ENCODE peak calls at places on chromosomes 12 and 14, in nine cellular contexts. One of them, this sample, is unnamed.

GRCh38 chr12:48197549-48197966 is 5.5 kb downstream of the OR10AD1 start:
- DNase-seq in GM23338: peak
- DNase-seq in SK-N-SH: peak
- DNase-seq in PC-3: peak
- DNase-seq in OCI-LY7: peak
- DNase-seq in GM23248: peak
- DNase-seq in neural progenitor cell: peak
- DNase-seq in HCT116: peak
- DNase-seq in hepatocyte: peak
- DNase-seq in this sample: peak

GRCh38 chr14:27006520-27006919 is 408.7 kb upstream of the NOVA1 start:
- DNase-seq in GM23338: no peak
- DNase-seq in SK-N-SH: no peak
- DNase-seq in PC-3: no peak
- DNase-seq in OCI-LY7: no peak
- DNase-seq in GM23248: no peak
- DNase-seq in neural progenitor cell: no peak
- DNase-seq in HCT116: no peak
- DNase-seq in hepatocyte: no peak
- DNase-seq in this sample: no peak

GRCh38 chr12:69274861-69275260 is 35.5 kb downstream of the CPSF6 start:
- DNase-seq in GM23338: no peak
- DNase-seq in SK-N-SH: no peak
- DNase-seq in PC-3: peak
- DNase-seq in OCI-LY7: no peak
- DNase-seq in GM23248: peak
- DNase-seq in neural progenitor cell: no peak
- DNase-seq in HCT116: no peak
- DNase-seq in hepatocyte: no peak
- DNase-seq in this sample: no peak

GRCh38 chr12:47216150-47216677 is 136.5 kb upstream of the AMIGO2 start:
- DNase-seq in GM23338: no peak
- DNase-seq in SK-N-SH: no peak
- DNase-seq in PC-3: no peak
- DNase-seq in OCI-LY7: peak
- DNase-seq in GM23248: no peak
- DNase-seq in neural progenitor cell: no peak
- DNase-seq in HCT116: no peak
- DNase-seq in hepatocyte: no peak
- DNase-seq in this sample: peak

GRCh38 chr14:76152333-76152681 is 585 bp downstream of the GPATCH2L start:
- DNase-seq in GM23338: peak
- DNase-seq in SK-N-SH: peak
- DNase-seq in PC-3: peak
- DNase-seq in OCI-LY7: peak
- DNase-seq in GM23248: peak
- DNase-seq in neural progenitor cell: peak
- DNase-seq in HCT116: peak
- DNase-seq in hepatocyte: peak
- DNase-seq in this sample: peak

GRCh38 chr12:67434653-67435375 is 165.7 kb downstream of the CAND1 start:
- DNase-seq in GM23338: no peak
- DNase-seq in SK-N-SH: no peak
- DNase-seq in PC-3: peak
- DNase-seq in OCI-LY7: no peak
- DNase-seq in GM23248: peak
- DNase-seq in neural progenitor cell: no peak
- DNase-seq in HCT116: no peak
- DNase-seq in hepatocyte: peak
- DNase-seq in this sample: no peak

GRCh38 chr12:127485528-127485927 is 781.4 kb upstream of the TMEM132C start:
- DNase-seq in GM23338: no peak
- DNase-seq in SK-N-SH: no peak
- DNase-seq in PC-3: peak
- DNase-seq in OCI-LY7: no peak
- DNase-seq in GM23248: peak
- DNase-seq in neural progenitor cell: no peak
- DNase-seq in HCT116: no peak
- DNase-seq in hepatocyte: peak
- DNase-seq in this sample: peak

GRCh38 chr14:68216072-68216471 is 396.5 kb downstream of the RAD51B start:
- DNase-seq in GM23338: no peak
- DNase-seq in SK-N-SH: no peak
- DNase-seq in PC-3: no peak
- DNase-seq in OCI-LY7: no peak
- DNase-seq in GM23248: no peak
- DNase-seq in neural progenitor cell: no peak
- DNase-seq in HCT116: no peak
- DNase-seq in hepatocyte: peak
- DNase-seq in this sample: no peak

GRCh38 chr12:108560321-108560721 is 652 bp downstream of the SART3 start:
- DNase-seq in GM23338: no peak
- DNase-seq in SK-N-SH: no peak
- DNase-seq in PC-3: no peak
- DNase-seq in OCI-LY7: no peak
- DNase-seq in GM23248: peak
- DNase-seq in neural progenitor cell: no peak
- DNase-seq in HCT116: no peak
- DNase-seq in hepatocyte: peak
- DNase-seq in this sample: no peak

GRCh38 chr12:48086327-48086726 is 19.6 kb downstream of the SENP1 start:
- DNase-seq in GM23338: no peak
- DNase-seq in SK-N-SH: no peak
- DNase-seq in PC-3: no peak
- DNase-seq in OCI-LY7: no peak
- DNase-seq in GM23248: no peak
- DNase-seq in neural progenitor cell: no peak
- DNase-seq in HCT116: no peak
- DNase-seq in hepatocyte: no peak
- DNase-seq in this sample: no peak

GRCh38 chr14:61178226-61179060 is 102.7 kb downstream of the TMEM30B start:
- DNase-seq in GM23338: no peak
- DNase-seq in SK-N-SH: no peak
- DNase-seq in PC-3: peak
- DNase-seq in OCI-LY7: no peak
- DNase-seq in GM23248: peak
- DNase-seq in neural progenitor cell: no peak
- DNase-seq in HCT116: peak
- DNase-seq in hepatocyte: peak
- DNase-seq in this sample: peak

GRCh38 chr14:36514278-36515104 is 5.5 kb downstream of the NKX2-1 start:
- DNase-seq in GM23338: peak
- DNase-seq in SK-N-SH: no peak
- DNase-seq in PC-3: no peak
- DNase-seq in OCI-LY7: no peak
- DNase-seq in GM23248: no peak
- DNase-seq in neural progenitor cell: peak
- DNase-seq in HCT116: no peak
- DNase-seq in hepatocyte: no peak
- DNase-seq in this sample: no peak

GRCh38 chr14:38723954-38724353 is 379.1 kb downstream of the SEC23A start:
- DNase-seq in GM23338: peak
- DNase-seq in SK-N-SH: no peak
- DNase-seq in PC-3: no peak
- DNase-seq in OCI-LY7: no peak
- DNase-seq in GM23248: no peak
- DNase-seq in neural progenitor cell: no peak
- DNase-seq in HCT116: no peak
- DNase-seq in hepatocyte: no peak
- DNase-seq in this sample: no peak

GRCh38 chr12:57821474-57822214 is 3.1 kb upstream of the AVIL start:
- DNase-seq in GM23338: no peak
- DNase-seq in SK-N-SH: no peak
- DNase-seq in PC-3: no peak
- DNase-seq in OCI-LY7: no peak
- DNase-seq in GM23248: no peak
- DNase-seq in neural progenitor cell: no peak
- DNase-seq in HCT116: no peak
- DNase-seq in hepatocyte: no peak
- DNase-seq in this sample: no peak

GRCh38 chr12:49703647-49704137 is 3.5 kb downstream of the FMNL3 start:
- DNase-seq in GM23338: no peak
- DNase-seq in SK-N-SH: no peak
- DNase-seq in PC-3: no peak
- DNase-seq in OCI-LY7: peak
- DNase-seq in GM23248: peak
- DNase-seq in neural progenitor cell: no peak
- DNase-seq in HCT116: no peak
- DNase-seq in hepatocyte: no peak
- DNase-seq in this sample: no peak

GRCh38 chr14:22052795-22053194 is 379.2 kb upstream of the OR4E1 start:
- DNase-seq in GM23338: peak
- DNase-seq in SK-N-SH: no peak
- DNase-seq in PC-3: peak
- DNase-seq in OCI-LY7: no peak
- DNase-seq in GM23248: no peak
- DNase-seq in neural progenitor cell: no peak
- DNase-seq in HCT116: no peak
- DNase-seq in hepatocyte: peak
- DNase-seq in this sample: no peak

DNA sequence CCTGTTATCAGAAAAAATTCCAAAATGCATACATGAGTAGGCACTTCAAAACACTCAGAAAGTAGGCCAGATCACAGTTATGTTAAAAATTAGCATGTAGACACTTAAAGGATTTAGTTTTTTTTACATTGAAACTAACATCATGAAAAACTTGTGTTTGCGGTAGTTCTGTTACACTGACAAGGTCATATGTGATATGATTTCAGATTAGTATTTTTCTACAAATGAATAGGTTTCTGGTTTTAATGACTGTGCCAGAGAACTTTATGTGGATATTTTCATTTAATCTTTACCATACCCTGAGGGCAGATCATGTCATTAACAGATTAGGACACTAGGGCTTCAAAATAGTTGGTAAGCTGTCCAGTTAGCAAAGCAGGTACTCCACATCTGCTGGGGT is 20.7 kb downstream of the YARS2 start:
- DNase-seq in GM23338: no peak
- DNase-seq in SK-N-SH: peak
- DNase-seq in PC-3: no peak
- DNase-seq in OCI-LY7: no peak
- DNase-seq in GM23248: no peak
- DNase-seq in neural progenitor cell: no peak
- DNase-seq in HCT116: no peak
- DNase-seq in hepatocyte: no peak
- DNase-seq in this sample: no peak
- TF ChIP-seq EZH2phosphoT487 in GM23338: no peak
- TF ChIP-seq EZH2phosphoT487 in SK-N-SH: no peak
- TF ChIP-seq EZH2phosphoT487 in PC-3: no peak
- TF ChIP-seq EZH2phosphoT487 in OCI-LY7: no peak
- TF ChIP-seq EZH2phosphoT487 in GM23248: no peak
- TF ChIP-seq EZH2phosphoT487 in neural progenitor cell: no peak
- TF ChIP-seq EZH2phosphoT487 in HCT116: no peak
- TF ChIP-seq EZH2phosphoT487 in hepatocyte: no peak
- TF ChIP-seq EZH2phosphoT487 in this sample: no peak

DNA sequence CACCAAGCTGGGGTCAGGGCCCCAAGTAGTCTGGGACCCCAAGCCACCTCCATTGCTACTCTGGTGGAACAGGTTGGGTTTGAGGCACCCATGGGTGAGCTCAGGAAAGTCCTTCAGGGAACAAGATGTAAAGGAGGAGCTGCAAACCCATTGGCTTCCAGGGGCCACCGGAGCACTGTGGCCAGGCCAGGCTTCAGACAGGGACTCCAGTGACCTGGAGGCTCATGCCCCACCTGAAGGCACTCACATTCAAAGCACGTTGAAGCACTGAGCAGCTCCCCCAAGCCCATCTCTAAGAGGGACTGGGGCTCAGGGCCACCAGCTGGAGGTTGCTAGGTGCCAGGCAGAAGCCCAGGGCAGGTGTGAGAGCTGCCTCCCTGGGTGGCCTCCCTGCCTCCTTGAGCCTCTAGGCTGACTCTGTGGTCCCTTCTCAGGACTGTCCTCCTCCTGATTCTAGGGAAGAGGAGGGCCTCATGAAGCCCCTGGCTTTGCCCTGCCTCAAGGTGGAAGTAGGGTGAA is 49.1 kb downstream of the FAM222A start:
- DNase-seq in GM23338: no peak
- DNase-seq in SK-N-SH: no peak
- DNase-seq in PC-3: no peak
- DNase-seq in OCI-LY7: no peak
- DNase-seq in GM23248: no peak
- DNase-seq in neural progenitor cell: no peak
- DNase-seq in HCT116: no peak
- DNase-seq in hepatocyte: no peak
- DNase-seq in this sample: no peak
- TF ChIP-seq EZH2phosphoT487 in GM23338: no peak
- TF ChIP-seq EZH2phosphoT487 in SK-N-SH: no peak
- TF ChIP-seq EZH2phosphoT487 in PC-3: no peak
- TF ChIP-seq EZH2phosphoT487 in OCI-LY7: no peak
- TF ChIP-seq EZH2phosphoT487 in GM23248: no peak
- TF ChIP-seq EZH2phosphoT487 in neural progenitor cell: no peak
- TF ChIP-seq EZH2phosphoT487 in HCT116: no peak
- TF ChIP-seq EZH2phosphoT487 in hepatocyte: no peak
- TF ChIP-seq EZH2phosphoT487 in this sample: no peak

GRCh38 chr12:105640780-105641179 is 310.3 kb downstream of the C12orf75 start:
- DNase-seq in GM23338: no peak
- DNase-seq in SK-N-SH: no peak
- DNase-seq in PC-3: peak
- DNase-seq in OCI-LY7: no peak
- DNase-seq in GM23248: no peak
- DNase-seq in neural progenitor cell: peak
- DNase-seq in HCT116: no peak
- DNase-seq in hepatocyte: no peak
- DNase-seq in this sample: no peak
- TF ChIP-seq EZH2phosphoT487 in GM23338: no peak
- TF ChIP-seq EZH2phosphoT487 in SK-N-SH: no peak
- TF ChIP-seq EZH2phosphoT487 in PC-3: no peak
- TF ChIP-seq EZH2phosphoT487 in OCI-LY7: no peak
- TF ChIP-seq EZH2phosphoT487 in GM23248: no peak
- TF ChIP-seq EZH2phosphoT487 in neural progenitor cell: no peak
- TF ChIP-seq EZH2phosphoT487 in HCT116: no peak
- TF ChIP-seq EZH2phosphoT487 in hepatocyte: no peak
- TF ChIP-seq EZH2phosphoT487 in this sample: no peak

GRCh38 chr12:13177896-13178295 is 18.6 kb upstream of the EMP1 start:
- DNase-seq in GM23338: no peak
- DNase-seq in SK-N-SH: no peak
- DNase-seq in PC-3: no peak
- DNase-seq in OCI-LY7: no peak
- DNase-seq in GM23248: no peak
- DNase-seq in neural progenitor cell: no peak
- DNase-seq in HCT116: no peak
- DNase-seq in hepatocyte: no peak
- DNase-seq in this sample: no peak

GRCh38 chr12:13181375-13182070 is 15.0 kb upstream of the EMP1 start:
- DNase-seq in GM23338: no peak
- DNase-seq in SK-N-SH: no peak
- DNase-seq in PC-3: no peak
- DNase-seq in OCI-LY7: no peak
- DNase-seq in GM23248: no peak
- DNase-seq in neural progenitor cell: no peak
- DNase-seq in HCT116: no peak
- DNase-seq in hepatocyte: no peak
- DNase-seq in this sample: peak

GRCh38 chr12:13178568-13179158 is 17.9 kb upstream of the EMP1 start:
- DNase-seq in GM23338: no peak
- DNase-seq in SK-N-SH: no peak
- DNase-seq in PC-3: no peak
- DNase-seq in OCI-LY7: no peak
- DNase-seq in GM23248: no peak
- DNase-seq in neural progenitor cell: no peak
- DNase-seq in HCT116: no peak
- DNase-seq in hepatocyte: no peak
- DNase-seq in this sample: no peak

GRCh38 chr12:13177373-13177772 is 19.2 kb upstream of the EMP1 start:
- DNase-seq in GM23338: no peak
- DNase-seq in SK-N-SH: no peak
- DNase-seq in PC-3: no peak
- DNase-seq in OCI-LY7: no peak
- DNase-seq in GM23248: peak
- DNase-seq in neural progenitor cell: no peak
- DNase-seq in HCT116: no peak
- DNase-seq in hepatocyte: no peak
- DNase-seq in this sample: no peak

GRCh38 chr12:13179159-13180074 is 17.1 kb upstream of the EMP1 start:
- DNase-seq in GM23338: peak
- DNase-seq in SK-N-SH: peak
- DNase-seq in PC-3: peak
- DNase-seq in OCI-LY7: no peak
- DNase-seq in GM23248: peak
- DNase-seq in neural progenitor cell: peak
- DNase-seq in HCT116: no peak
- DNase-seq in hepatocyte: peak
- DNase-seq in this sample: peak
- TF ChIP-seq EZH2phosphoT487 in GM23338: no peak
- TF ChIP-seq EZH2phosphoT487 in SK-N-SH: no peak
- TF ChIP-seq EZH2phosphoT487 in PC-3: no peak
- TF ChIP-seq EZH2phosphoT487 in OCI-LY7: no peak
- TF ChIP-seq EZH2phosphoT487 in GM23248: no peak
- TF ChIP-seq EZH2phosphoT487 in neural progenitor cell: no peak
- TF ChIP-seq EZH2phosphoT487 in HCT116: no peak
- TF ChIP-seq EZH2phosphoT487 in hepatocyte: no peak
- TF ChIP-seq EZH2phosphoT487 in this sample: no peak